ENCODE peak calls at places on chromosomes 16 and 17, in four cellular contexts. One of them, this sample, is unnamed.

GRCh38 chr17:61018938-61019337 is 341.3 kb downstream of the BCAS3 start:
- ATAC-seq in T-cell: no peak
- ATAC-seq in activated CD8-positive, alpha-beta memory T cell treated with anti-CD3 and anti-CD28 coated beads, Interleukin-2, amount 10 ng/mL, durations not matched to agents 7 days and 5 days: no peak
- ATAC-seq in pancreas: no peak
- ATAC-seq in this sample: no peak

GRCh38 chr17:81406117-81406953 is 11.1 kb downstream of the BAHCC1 start:
- ATAC-seq in T-cell: no peak
- ATAC-seq in pancreas: no peak
- ATAC-seq in activated CD8-positive, alpha-beta memory T cell treated with anti-CD3 and anti-CD28 coated beads, Interleukin-2, amount 10 ng/mL, durations not matched to agents 7 days and 5 days: no peak
- ATAC-seq in this sample: no peak

GRCh38 chr17:814371-814770 is 32.2 kb downstream of the MRM3 start:
- ATAC-seq in T-cell: no peak
- ATAC-seq in activated CD8-positive, alpha-beta memory T cell treated with anti-CD3 and anti-CD28 coated beads, Interleukin-2, amount 10 ng/mL, durations not matched to agents 7 days and 5 days: no peak
- ATAC-seq in pancreas: no peak
- ATAC-seq in this sample: no peak

GRCh38 chr16:29876186-29876577 is 13.2 kb upstream of the CDIPT start:
- ATAC-seq in activated CD8-positive, alpha-beta memory T cell treated with anti-CD3 and anti-CD28 coated beads, Interleukin-2, amount 10 ng/mL, durations not matched to agents 7 days and 5 days: no peak
- ATAC-seq in T-cell: peak
- ATAC-seq in pancreas: no peak
- ATAC-seq in this sample: no peak

GRCh38 chr16:19182487-19182886 is 14.4 kb downstream of the SYT17 start:
- ATAC-seq in activated CD8-positive, alpha-beta memory T cell treated with anti-CD3 and anti-CD28 coated beads, Interleukin-2, amount 10 ng/mL, durations not matched to agents 7 days and 5 days: no peak
- ATAC-seq in T-cell: no peak
- ATAC-seq in pancreas: no peak
- ATAC-seq in this sample: no peak

GRCh38 chr17:16007439-16007838 is 7.8 kb downstream of the TTC19 start:
- ATAC-seq in pancreas: no peak
- ATAC-seq in T-cell: no peak
- ATAC-seq in activated CD8-positive, alpha-beta memory T cell treated with anti-CD3 and anti-CD28 coated beads, Interleukin-2, amount 10 ng/mL, durations not matched to agents 7 days and 5 days: no peak
- ATAC-seq in this sample: peak

GRCh38 chr16:27113341-27113841 is 46.7 kb downstream of the C16orf82 start:
- ATAC-seq in pancreas: no peak
- ATAC-seq in activated CD8-positive, alpha-beta memory T cell treated with anti-CD3 and anti-CD28 coated beads, Interleukin-2, amount 10 ng/mL, durations not matched to agents 7 days and 5 days: no peak
- ATAC-seq in T-cell: no peak
- ATAC-seq in this sample: no peak

GRCh38 chr16:4679854-4680636 is 13.3 kb upstream of the NUDT16L1 start:
- ATAC-seq in pancreas: peak
- ATAC-seq in activated CD8-positive, alpha-beta memory T cell treated with anti-CD3 and anti-CD28 coated beads, Interleukin-2, amount 10 ng/mL, durations not matched to agents 7 days and 5 days: no peak
- ATAC-seq in T-cell: no peak
- ATAC-seq in this sample: no peak

GRCh38 chr17:60720763-60721531 is 43.3 kb downstream of the BCAS3 start:
- ATAC-seq in pancreas: peak
- ATAC-seq in activated CD8-positive, alpha-beta memory T cell treated with anti-CD3 and anti-CD28 coated beads, Interleukin-2, amount 10 ng/mL, durations not matched to agents 7 days and 5 days: no peak
- ATAC-seq in T-cell: no peak
- ATAC-seq in this sample: peak

GRCh38 chr17:45288825-45289224 is 26.9 kb upstream of the SPATA32 start:
- ATAC-seq in T-cell: no peak
- ATAC-seq in pancreas: peak
- ATAC-seq in activated CD8-positive, alpha-beta memory T cell treated with anti-CD3 and anti-CD28 coated beads, Interleukin-2, amount 10 ng/mL, durations not matched to agents 7 days and 5 days: no peak
- ATAC-seq in this sample: no peak

GRCh38 chr17:4130715-4131114 is 12.1 kb downstream of the ZZEF1 start:
- ATAC-seq in T-cell: no peak
- ATAC-seq in activated CD8-positive, alpha-beta memory T cell treated with anti-CD3 and anti-CD28 coated beads, Interleukin-2, amount 10 ng/mL, durations not matched to agents 7 days and 5 days: no peak
- ATAC-seq in pancreas: peak
- ATAC-seq in this sample: no peak

GRCh38 chr16:88923450-88923849 is 53.6 kb downstream of the CBFA2T3 start:
- ATAC-seq in T-cell: no peak
- ATAC-seq in activated CD8-positive, alpha-beta memory T cell treated with anti-CD3 and anti-CD28 coated beads, Interleukin-2, amount 10 ng/mL, durations not matched to agents 7 days and 5 days: no peak
- ATAC-seq in pancreas: no peak
- ATAC-seq in this sample: no peak

GRCh38 chr17:40063034-40063765 is 435 bp downstream of the THRA start:
- ATAC-seq in T-cell: peak
- ATAC-seq in activated CD8-positive, alpha-beta memory T cell treated with anti-CD3 and anti-CD28 coated beads, Interleukin-2, amount 10 ng/mL, durations not matched to agents 7 days and 5 days: peak
- ATAC-seq in pancreas: peak
- ATAC-seq in this sample: peak

GRCh38 chr16:86679490-86679889 is 101.1 kb downstream of the FOXL1 start:
- ATAC-seq in pancreas: no peak
- ATAC-seq in activated CD8-positive, alpha-beta memory T cell treated with anti-CD3 and anti-CD28 coated beads, Interleukin-2, amount 10 ng/mL, durations not matched to agents 7 days and 5 days: no peak
- ATAC-seq in T-cell: no peak
- ATAC-seq in this sample: no peak

GRCh38 chr16:84897911-84898377 is 78.2 kb downstream of the CRISPLD2 start:
- ATAC-seq in pancreas: no peak
- ATAC-seq in T-cell: no peak
- ATAC-seq in activated CD8-positive, alpha-beta memory T cell treated with anti-CD3 and anti-CD28 coated beads, Interleukin-2, amount 10 ng/mL, durations not matched to agents 7 days and 5 days: no peak
- ATAC-seq in this sample: no peak

GRCh38 chr17:39841202-39841601 is 22.9 kb downstream of the IKZF3 start:
- ATAC-seq in T-cell: no peak
- ATAC-seq in pancreas: no peak
- ATAC-seq in activated CD8-positive, alpha-beta memory T cell treated with anti-CD3 and anti-CD28 coated beads, Interleukin-2, amount 10 ng/mL, durations not matched to agents 7 days and 5 days: no peak
- ATAC-seq in this sample: no peak

GRCh38 chr17:9383828-9384227 is 191.8 kb downstream of the STX8 start:
- ATAC-seq in T-cell: no peak
- ATAC-seq in pancreas: no peak
- ATAC-seq in activated CD8-positive, alpha-beta memory T cell treated with anti-CD3 and anti-CD28 coated beads, Interleukin-2, amount 10 ng/mL, durations not matched to agents 7 days and 5 days: no peak
- ATAC-seq in this sample: no peak

GRCh38 chr16:1979271-1980025 is 1.8 kb downstream of the NOXO1 start:
- ATAC-seq in T-cell: no peak
- ATAC-seq in pancreas: peak
- ATAC-seq in activated CD8-positive, alpha-beta memory T cell treated with anti-CD3 and anti-CD28 coated beads, Interleukin-2, amount 10 ng/mL, durations not matched to agents 7 days and 5 days: no peak
- ATAC-seq in this sample: no peak

GRCh38 chr17:59413014-59413725 is 81.7 kb downstream of the YPEL2 start:
- ATAC-seq in activated CD8-positive, alpha-beta memory T cell treated with anti-CD3 and anti-CD28 coated beads, Interleukin-2, amount 10 ng/mL, durations not matched to agents 7 days and 5 days: peak
- ATAC-seq in pancreas: peak
- ATAC-seq in T-cell: no peak
- ATAC-seq in this sample: no peak

GRCh38 chr16:1920727-1921155 is 2.5 kb upstream of the HS3ST6 start:
- ATAC-seq in activated CD8-positive, alpha-beta memory T cell treated with anti-CD3 and anti-CD28 coated beads, Interleukin-2, amount 10 ng/mL, durations not matched to agents 7 days and 5 days: peak
- ATAC-seq in pancreas: peak
- ATAC-seq in T-cell: no peak
- ATAC-seq in this sample: peak

GRCh38 chr16:73113326-73113720 is 65.4 kb upstream of the ZFHX3 start:
- ATAC-seq in activated CD8-positive, alpha-beta memory T cell treated with anti-CD3 and anti-CD28 coated beads, Interleukin-2, amount 10 ng/mL, durations not matched to agents 7 days and 5 days: no peak
- ATAC-seq in pancreas: no peak
- ATAC-seq in T-cell: no peak
- ATAC-seq in this sample: no peak

GRCh38 chr17:68390888-68391545 is 66.3 kb downstream of the WIPI1 start:
- ATAC-seq in pancreas: no peak
- ATAC-seq in activated CD8-positive, alpha-beta memory T cell treated with anti-CD3 and anti-CD28 coated beads, Interleukin-2, amount 10 ng/mL, durations not matched to agents 7 days and 5 days: no peak
- ATAC-seq in T-cell: no peak
- ATAC-seq in this sample: no peak

GRCh38 chr17:65750678-65751077 is 189.2 kb upstream of the AXIN2 start:
- ATAC-seq in activated CD8-positive, alpha-beta memory T cell treated with anti-CD3 and anti-CD28 coated beads, Interleukin-2, amount 10 ng/mL, durations not matched to agents 7 days and 5 days: no peak
- ATAC-seq in T-cell: peak
- ATAC-seq in pancreas: peak
- ATAC-seq in this sample: peak

GRCh38 chr17:64130559-64131001 is 636 bp upstream of the ERN1 start:
- ATAC-seq in activated CD8-positive, alpha-beta memory T cell treated with anti-CD3 and anti-CD28 coated beads, Interleukin-2, amount 10 ng/mL, durations not matched to agents 7 days and 5 days: peak
- ATAC-seq in pancreas: no peak
- ATAC-seq in T-cell: peak
- ATAC-seq in this sample: peak

GRCh38 chr17:9769036-9769695 is 22.2 kb downstream of the DHRS7C start:
- ATAC-seq in T-cell: no peak
- ATAC-seq in activated CD8-positive, alpha-beta memory T cell treated with anti-CD3 and anti-CD28 coated beads, Interleukin-2, amount 10 ng/mL, durations not matched to agents 7 days and 5 days: no peak
- ATAC-seq in pancreas: no peak
- ATAC-seq in this sample: no peak

GRCh38 chr17:34226011-34226410 is 29.1 kb upstream of the CCL2 start:
- ATAC-seq in T-cell: no peak
- ATAC-seq in pancreas: no peak
- ATAC-seq in activated CD8-positive, alpha-beta memory T cell treated with anti-CD3 and anti-CD28 coated beads, Interleukin-2, amount 10 ng/mL, durations not matched to agents 7 days and 5 days: no peak
- ATAC-seq in this sample: no peak

GRCh38 chr17:17343160-17343735 is 40.1 kb downstream of the NT5M start:
- ATAC-seq in pancreas: no peak
- ATAC-seq in T-cell: no peak
- ATAC-seq in activated CD8-positive, alpha-beta memory T cell treated with anti-CD3 and anti-CD28 coated beads, Interleukin-2, amount 10 ng/mL, durations not matched to agents 7 days and 5 days: no peak
- ATAC-seq in this sample: no peak

GRCh38 chr17:76039121-76039520 is 12.0 kb upstream of the EVPL start:
- ATAC-seq in pancreas: no peak
- ATAC-seq in T-cell: no peak
- ATAC-seq in activated CD8-positive, alpha-beta memory T cell treated with anti-CD3 and anti-CD28 coated beads, Interleukin-2, amount 10 ng/mL, durations not matched to agents 7 days and 5 days: no peak
- ATAC-seq in this sample: no peak